ENCODE peak calls at places on chromosome 12, in four cellular contexts. One of them, this sample, is unnamed.

GRCh38 chr12:109871678-109872314 is 8.5 kb downstream of the GLTP start:
- DNase-seq in K562: no peak
- DNase-seq in H1: no peak
- DNase-seq in SK-N-SH: peak
- DNase-seq in this sample: no peak

GRCh38 chr12:88185988-88186387 is 43.9 kb downstream of the TMTC3 start:
- DNase-seq in K562: no peak
- DNase-seq in H1: no peak
- DNase-seq in SK-N-SH: no peak
- DNase-seq in this sample: no peak

GRCh38 chr12:72578327-72578726 is 306.2 kb downstream of the TRHDE start:
- DNase-seq in K562: no peak
- DNase-seq in H1: no peak
- DNase-seq in SK-N-SH: no peak
- DNase-seq in this sample: no peak

GRCh38 chr12:53483979-53484377 is 15.3 kb downstream of the MAP3K12 start:
- DNase-seq in K562: no peak
- DNase-seq in H1: no peak
- DNase-seq in SK-N-SH: no peak
- DNase-seq in this sample: no peak

GRCh38 chr12:85253823-85254222 is 26.2 kb upstream of the ALX1 start:
- DNase-seq in K562: no peak
- DNase-seq in H1: no peak
- DNase-seq in SK-N-SH: no peak
- DNase-seq in this sample: no peak

GRCh38 chr12:27193854-27194544 is 50.1 kb upstream of the STK38L start:
- DNase-seq in K562: no peak
- DNase-seq in H1: no peak
- DNase-seq in SK-N-SH: peak
- DNase-seq in this sample: no peak

GRCh38 chr12:27449011-27449410 is 2.5 kb downstream of the SMCO2 start:
- DNase-seq in K562: no peak
- DNase-seq in H1: no peak
- DNase-seq in SK-N-SH: no peak
- DNase-seq in this sample: no peak

GRCh38 chr12:77943466-77943865 is 112.8 kb downstream of the NAV3 start:
- DNase-seq in K562: no peak
- DNase-seq in H1: no peak
- DNase-seq in SK-N-SH: no peak
- DNase-seq in this sample: no peak

GRCh38 chr12:110668480-110669192 is 20.3 kb downstream of the HVCN1 start:
- DNase-seq in K562: no peak
- DNase-seq in H1: no peak
- DNase-seq in SK-N-SH: no peak
- DNase-seq in this sample: no peak

GRCh38 chr12:62751844-62752155 is 183.2 kb downstream of the PPM1H start:
- DNase-seq in K562: no peak
- DNase-seq in H1: no peak
- DNase-seq in SK-N-SH: no peak
- DNase-seq in this sample: no peak

GRCh38 chr12:84131076-84131475 is 781.5 kb downstream of the SLC6A15 start:
- DNase-seq in K562: no peak
- DNase-seq in H1: no peak
- DNase-seq in SK-N-SH: no peak
- DNase-seq in this sample: no peak

GRCh38 chr12:247271-247670 is 15.4 kb downstream of the SLC6A13 start:
- DNase-seq in K562: no peak
- DNase-seq in H1: no peak
- DNase-seq in SK-N-SH: no peak
- DNase-seq in this sample: no peak

GRCh38 chr12:27973487-27973890 is 956 bp upstream of the PTHLH start:
- DNase-seq in K562: no peak
- DNase-seq in H1: no peak
- DNase-seq in SK-N-SH: no peak
- DNase-seq in this sample: no peak

GRCh38 chr12:110780448-110780847 is 37.8 kb upstream of the PPP1CC start:
- DNase-seq in K562: no peak
- DNase-seq in H1: no peak
- DNase-seq in SK-N-SH: no peak
- DNase-seq in this sample: no peak

GRCh38 chr12:110436231-110436630 is 13.9 kb downstream of the ARPC3 start:
- DNase-seq in K562: no peak
- DNase-seq in H1: no peak
- DNase-seq in SK-N-SH: no peak
- DNase-seq in this sample: no peak

GRCh38 chr12:96258451-96258933 is 64.3 kb downstream of the ELK3 start:
- DNase-seq in K562: no peak
- DNase-seq in H1: no peak
- DNase-seq in SK-N-SH: no peak
- DNase-seq in this sample: no peak

GRCh38 chr12:16807731-16808130 is 201.8 kb upstream of the LMO3 start:
- DNase-seq in K562: no peak
- DNase-seq in H1: no peak
- DNase-seq in SK-N-SH: no peak
- DNase-seq in this sample: no peak

GRCh38 chr12:6235499-6235898 is 35.3 kb downstream of the CD9 start:
- DNase-seq in K562: no peak
- DNase-seq in H1: no peak
- DNase-seq in SK-N-SH: no peak
- DNase-seq in this sample: no peak

GRCh38 chr12:71312767-71313375 is 126.7 kb upstream of the LGR5 start:
- DNase-seq in K562: no peak
- DNase-seq in H1: no peak
- DNase-seq in SK-N-SH: no peak
- DNase-seq in this sample: no peak

GRCh38 chr12:100808777-100809176 is 14.2 kb downstream of the ANO4 start:
- DNase-seq in K562: no peak
- DNase-seq in H1: no peak
- DNase-seq in SK-N-SH: no peak
- DNase-seq in this sample: no peak

GRCh38 chr12:104480826-104481457 is 24.2 kb downstream of the CHST11 start:
- DNase-seq in K562: peak
- DNase-seq in H1: no peak
- DNase-seq in SK-N-SH: no peak
- DNase-seq in this sample: no peak

GRCh38 chr12:12807970-12808702 is 5.0 kb upstream of the DDX47 start:
- DNase-seq in K562: no peak
- DNase-seq in H1: no peak
- DNase-seq in SK-N-SH: no peak
- DNase-seq in this sample: no peak

GRCh38 chr12:110637869-110638441 is 24.0 kb downstream of the TCTN1 start:
- DNase-seq in K562: no peak
- DNase-seq in H1: no peak
- DNase-seq in SK-N-SH: no peak
- DNase-seq in this sample: no peak

DNA sequence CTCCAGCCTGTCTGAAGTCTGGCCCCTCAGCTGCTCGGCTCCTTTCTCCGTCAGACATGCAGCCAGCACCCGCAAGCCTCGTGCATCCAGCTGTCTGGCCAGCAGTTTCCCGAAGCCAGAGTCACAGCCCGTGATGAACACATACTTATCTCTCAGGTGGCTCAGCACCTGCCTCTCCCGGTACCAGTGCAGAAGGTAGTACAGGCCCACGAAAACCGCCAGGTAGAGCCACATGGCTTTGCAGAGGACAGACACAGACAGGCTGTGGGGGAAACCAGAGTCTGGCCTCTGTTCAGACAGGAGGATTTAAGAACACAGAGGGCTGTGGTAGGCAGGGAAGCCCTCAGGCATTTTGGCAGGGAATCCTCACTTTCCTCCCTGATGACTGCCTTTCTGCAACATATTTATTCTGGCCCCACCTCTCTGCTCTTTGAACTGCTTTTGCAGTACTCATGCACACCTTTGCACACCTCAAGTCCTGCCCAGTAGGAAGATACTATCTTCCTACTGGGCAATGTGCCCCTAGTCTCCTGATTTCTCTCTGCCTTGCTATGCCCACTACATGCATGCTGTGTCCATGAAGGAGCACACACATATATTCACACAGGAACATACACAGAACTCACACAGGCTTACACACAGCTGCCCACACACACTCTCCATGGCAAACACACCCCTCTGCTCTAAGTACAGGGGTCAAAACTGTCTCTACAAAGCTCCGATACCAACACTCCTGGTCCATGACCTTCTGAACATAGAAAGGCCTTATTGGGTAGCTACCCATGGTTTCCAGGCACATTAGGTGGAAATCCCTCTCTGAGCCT is at the start of gene RDH16:
- DNase-seq in K562: peak
- DNase-seq in H1: peak
- DNase-seq in SK-N-SH: no peak
- DNase-seq in this sample: no peak
- TF ChIP-seq USF2 in K562: no peak
- TF ChIP-seq USF2 in H1: no peak
- TF ChIP-seq USF2 in SK-N-SH: no peak
- TF ChIP-seq USF2 in this sample: no peak

GRCh38 chr12:52313926-52314325 is 7.3 kb downstream of the KRT83 start:
- DNase-seq in K562: no peak
- DNase-seq in H1: no peak
- DNase-seq in SK-N-SH: no peak
- DNase-seq in this sample: no peak
- TF ChIP-seq TEAD4 in K562: no peak
- TF ChIP-seq TEAD4 in H1: no peak
- TF ChIP-seq TEAD4 in SK-N-SH: no peak
- TF ChIP-seq TEAD4 in this sample: no peak

GRCh38 chr12:50618864-50619609 is 114.3 kb downstream of the DIP2B start:
- DNase-seq in K562: no peak
- DNase-seq in H1: no peak
- DNase-seq in SK-N-SH: no peak
- DNase-seq in this sample: no peak
- TF ChIP-seq USF2 in K562: no peak
- TF ChIP-seq USF2 in H1: no peak
- TF ChIP-seq USF2 in SK-N-SH: no peak
- TF ChIP-seq USF2 in this sample: no peak

DNA sequence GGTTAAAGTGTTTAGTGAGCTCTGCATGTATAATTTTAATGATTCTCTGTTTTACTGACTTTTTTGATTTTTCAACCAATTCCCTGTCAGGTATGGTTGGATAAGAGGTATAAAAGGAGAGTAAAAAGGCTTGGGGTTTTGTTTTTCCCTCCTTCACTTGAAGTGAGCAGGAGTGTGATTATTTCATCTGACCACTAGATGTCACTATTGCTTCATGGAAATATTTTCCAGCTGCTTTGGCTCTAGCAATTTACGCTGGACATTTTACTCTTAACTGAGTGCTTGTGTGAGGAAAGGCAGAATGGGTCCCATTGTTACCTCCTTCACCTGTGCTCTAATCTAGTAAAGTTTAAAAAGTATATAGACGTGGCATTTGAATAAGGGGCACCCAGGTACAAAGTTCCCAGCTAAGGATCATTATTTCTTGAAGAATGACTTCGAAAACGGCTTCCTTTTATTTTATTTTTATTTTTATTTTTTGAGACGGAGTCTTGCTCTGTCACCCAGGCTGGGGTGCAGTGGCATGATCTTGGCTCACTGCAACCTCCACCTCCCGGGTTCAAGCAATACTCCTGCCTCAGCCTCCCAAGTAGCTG is 66.5 kb downstream of the TBC1D30 start:
- DNase-seq in K562: peak
- DNase-seq in H1: no peak
- DNase-seq in SK-N-SH: peak
- DNase-seq in this sample: no peak
- TF ChIP-seq TEAD4 in K562: peak
- TF ChIP-seq TEAD4 in H1: no peak
- TF ChIP-seq TEAD4 in SK-N-SH: no peak
- TF ChIP-seq TEAD4 in this sample: no peak

GRCh38 chr12:132444283-132444682 is 45.7 kb upstream of the FBRSL1 start:
- DNase-seq in K562: no peak
- DNase-seq in H1: no peak
- DNase-seq in SK-N-SH: no peak
- DNase-seq in this sample: no peak
- TF ChIP-seq USF2 in K562: no peak
- TF ChIP-seq USF2 in H1: no peak
- TF ChIP-seq USF2 in SK-N-SH: no peak
- TF ChIP-seq USF2 in this sample: no peak

DNA sequence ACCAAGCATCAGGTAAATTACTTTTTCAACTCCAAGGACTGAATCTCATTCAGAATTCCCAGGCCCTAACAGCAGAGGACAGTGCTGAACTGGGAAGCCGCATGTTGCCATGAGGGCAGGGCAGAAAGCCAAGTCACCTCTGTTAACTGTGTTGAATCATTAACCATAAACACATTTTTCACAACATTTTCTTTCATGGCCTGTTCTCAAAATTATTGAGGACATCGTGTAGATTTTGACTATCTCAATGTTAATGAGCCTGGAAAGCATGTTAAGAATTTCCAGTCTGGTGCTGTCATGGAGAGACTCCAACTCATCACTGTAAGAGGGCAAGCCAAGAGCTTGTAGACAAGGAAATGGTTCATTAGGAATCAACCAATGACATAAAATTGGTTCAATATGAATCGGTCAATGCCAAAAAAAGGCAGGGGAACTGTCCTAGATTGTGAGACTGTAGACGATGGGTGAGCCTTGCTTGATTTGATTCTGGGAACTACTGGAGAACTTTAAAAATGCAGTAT is 33.7 kb downstream of the CPM start:
- DNase-seq in K562: no peak
- DNase-seq in H1: no peak
- DNase-seq in SK-N-SH: no peak
- DNase-seq in this sample: no peak
- TF ChIP-seq TEAD4 in K562: no peak
- TF ChIP-seq TEAD4 in H1: no peak
- TF ChIP-seq TEAD4 in SK-N-SH: no peak
- TF ChIP-seq TEAD4 in this sample: no peak

GRCh38 chr12:107634530-107634929 is 51.1 kb upstream of the PWP1 start:
- DNase-seq in K562: no peak
- DNase-seq in H1: no peak
- DNase-seq in SK-N-SH: no peak
- DNase-seq in this sample: no peak
- TF ChIP-seq USF2 in K562: no peak
- TF ChIP-seq USF2 in H1: no peak
- TF ChIP-seq USF2 in SK-N-SH: no peak
- TF ChIP-seq USF2 in this sample: no peak

GRCh38 chr12:49777800-49778748 is 36.7 kb downstream of the TMBIM6 start:
- DNase-seq in K562: peak
- DNase-seq in H1: peak
- DNase-seq in SK-N-SH: no peak
- DNase-seq in this sample: peak
- TF ChIP-seq TEAD4 in K562: no peak
- TF ChIP-seq TEAD4 in H1: no peak
- TF ChIP-seq TEAD4 in SK-N-SH: no peak
- TF ChIP-seq TEAD4 in this sample: no peak

GRCh38 chr12:112121780-112122565 is 3.4 kb upstream of the TRAFD1 start:
- DNase-seq in K562: no peak
- DNase-seq in H1: no peak
- DNase-seq in SK-N-SH: no peak
- DNase-seq in this sample: no peak
- TF ChIP-seq USF2 in K562: no peak
- TF ChIP-seq USF2 in H1: no peak
- TF ChIP-seq USF2 in SK-N-SH: no peak
- TF ChIP-seq USF2 in this sample: no peak

DNA sequence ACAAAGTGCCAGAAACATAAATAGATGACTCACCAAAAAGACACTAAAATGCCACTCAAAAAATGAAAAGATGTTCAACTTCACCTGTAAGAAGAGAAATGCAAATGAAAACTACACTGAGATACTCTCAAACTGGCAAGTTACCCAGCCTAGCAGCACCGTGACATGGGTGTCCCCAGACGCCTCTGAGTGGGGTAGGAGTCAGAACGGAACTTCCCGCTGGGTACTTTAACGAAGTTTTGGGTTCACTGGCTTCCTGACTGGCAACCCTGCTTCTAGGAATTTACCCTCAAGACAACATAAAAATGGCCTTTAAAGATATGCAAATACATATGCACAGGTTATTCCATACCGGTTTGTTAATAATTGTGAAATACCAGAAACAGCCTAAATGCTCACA is 52.6 kb downstream of the RIMBP2 start:
- DNase-seq in K562: no peak
- DNase-seq in H1: no peak
- DNase-seq in SK-N-SH: no peak
- DNase-seq in this sample: no peak
- TF ChIP-seq TEAD4 in K562: no peak
- TF ChIP-seq TEAD4 in H1: no peak
- TF ChIP-seq TEAD4 in SK-N-SH: no peak
- TF ChIP-seq TEAD4 in this sample: no peak